ENCODE peak calls at places on chromosomes 1 and 21, in four cellular contexts. P is WTC11, A is GM12878, X is HepG2. V is an unnamed sample.

GRCh38 chr1:93672069-93672468 is 9.6 kb downstream of the BCAR3 start:
- DNase-seq in P (no peak), A (no peak), X (no peak), V (peak)

GRCh38 chr1:19122668-19123067 is 87.4 kb downstream of the UBR4 start:
- DNase-seq in P (no peak), A (no peak), X (no peak), V (no peak)

GRCh38 chr1:33383974-33384767 is 46.7 kb downstream of the PHC2 start:
- DNase-seq in P (no peak), A (no peak), X (no peak), V (no peak)

GRCh38 chr1:162951553-162952315 is 90.8 kb upstream of the CCDC190 start:
- DNase-seq in P (no peak), A (peak), X (no peak), V (no peak)

GRCh38 chr1:70079546-70079945 is 125.8 kb downstream of the LRRC40 start:
- DNase-seq in P (no peak), A (no peak), X (no peak), V (no peak)

GRCh38 chr1:30327370-30328099 is 395.9 kb downstream of the MATN1 start:
- DNase-seq in P (no peak), A (no peak), X (no peak), V (no peak)

GRCh38 chr1:27970401-27970800 is 10.6 kb downstream of the XKR8 start:
- DNase-seq in P (no peak), A (no peak), X (no peak), V (no peak)

GRCh38 chr1:59180715-59181114 is 116.2 kb upstream of the FGGY start:
- DNase-seq in P (no peak), A (no peak), X (no peak), V (no peak)

GRCh38 chr21:30986966-30987365 is 51.3 kb downstream of the KRTAP19-8 start:
- DNase-seq in P (no peak), A (no peak), X (no peak), V (no peak)

GRCh38 chr1:26282694-26283019 is 2.8 kb downstream of the SH3BGRL3 start:
- DNase-seq in P (no peak), A (no peak), X (no peak), V (no peak)

GRCh38 chr1:10728595-10729410 is 67.6 kb downstream of the CASZ1 start:
- DNase-seq in P (no peak), A (no peak), X (no peak), V (no peak)

GRCh38 chr1:210292276-210292851 is 36.3 kb upstream of the HHAT start:
- DNase-seq in P (peak), A (no peak), X (no peak), V (peak)

GRCh38 chr1:36846366-36846765 is 187.9 kb downstream of the GRIK3 start:
- DNase-seq in P (peak), A (no peak), X (no peak), V (no peak)

GRCh38 chr1:212315907-212316306 is 30.7 kb downstream of the PPP2R5A start:
- DNase-seq in P (peak), A (no peak), X (peak), V (no peak)

GRCh38 chr21:39720126-39720778 is 24.7 kb upstream of the IGSF5 start:
- DNase-seq in P (no peak), A (no peak), X (no peak), V (no peak)

GRCh38 chr1:38962560-38962959 is 20.9 kb upstream of the RHBDL2 start:
- DNase-seq in P (no peak), A (no peak), X (peak), V (no peak)

GRCh38 chr1:155125946-155126493 is 1.7 kb upstream of the EFNA1 start:
- DNase-seq in P (peak), A (no peak), X (peak), V (peak)

GRCh38 chr1:1334835-1335234 is 3.8 kb downstream of the TAS1R3 start:
- DNase-seq in P (peak), A (no peak), X (no peak), V (no peak)

GRCh38 chr1:182615468-182616129 is 11.4 kb upstream of the RGS16 start:
- DNase-seq in P (peak), A (no peak), X (no peak), V (no peak)

GRCh38 chr1:54069792-54070548 is 16.6 kb downstream of the TCEANC2 start:
- DNase-seq in P (no peak), A (no peak), X (peak), V (peak)

GRCh38 chr1:10020668-10021067 is 12.1 kb upstream of the UBE4B start:
- DNase-seq in P (no peak), A (no peak), X (no peak), V (no peak)

GRCh38 chr1:17886838-17887441 is 131.8 kb downstream of the ACTL8 start:
- DNase-seq in P (no peak), A (no peak), X (no peak), V (no peak)

DNA sequence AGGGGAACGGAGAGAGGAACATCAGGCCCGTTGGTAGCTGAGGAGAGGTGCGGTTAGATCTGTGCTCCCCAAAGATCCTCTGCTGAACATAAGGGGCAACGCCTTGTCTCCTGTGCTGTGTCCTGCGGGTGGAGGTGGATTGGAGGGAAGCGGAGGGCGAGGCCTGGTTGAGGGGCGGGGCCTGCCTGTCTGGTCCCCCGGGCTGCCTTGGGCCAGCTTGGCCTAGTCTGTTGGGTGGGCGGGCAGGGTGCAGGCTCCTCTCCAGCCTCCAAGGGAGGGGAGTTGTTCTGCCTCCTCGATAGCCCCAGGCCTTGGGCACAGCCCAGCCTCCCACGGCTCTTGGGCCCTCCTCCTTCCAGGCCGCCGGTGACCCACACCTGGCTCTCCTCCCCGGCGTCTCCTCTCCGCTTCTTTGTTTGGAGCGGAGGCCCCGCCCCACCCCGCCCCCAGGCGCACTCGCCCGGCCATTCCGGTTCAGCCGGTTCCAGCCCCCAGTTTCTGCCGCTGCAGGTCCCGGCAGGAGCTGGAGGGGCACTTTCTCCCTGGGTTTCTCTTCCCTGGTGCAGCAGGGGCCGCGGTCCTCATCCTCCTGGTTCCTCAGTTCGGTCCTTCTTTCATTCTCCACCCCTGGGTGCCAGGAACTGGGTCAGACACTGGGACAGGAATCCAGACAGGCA is 19.4 kb downstream of the PTPRF start:
- DNase-seq in P (peak), A (no peak), X (no peak), V (peak)
- TF ChIP-seq NR2C2 in P (no peak), A (no peak), X (no peak), V (no peak)

GRCh38 chr1:151834239-151834638 is 2.6 kb upstream of the RORC start:
- DNase-seq in P (no peak), A (no peak), X (peak), V (no peak)
- TF ChIP-seq NR2C2 in P (no peak), A (no peak), X (peak), V (no peak)

DNA sequence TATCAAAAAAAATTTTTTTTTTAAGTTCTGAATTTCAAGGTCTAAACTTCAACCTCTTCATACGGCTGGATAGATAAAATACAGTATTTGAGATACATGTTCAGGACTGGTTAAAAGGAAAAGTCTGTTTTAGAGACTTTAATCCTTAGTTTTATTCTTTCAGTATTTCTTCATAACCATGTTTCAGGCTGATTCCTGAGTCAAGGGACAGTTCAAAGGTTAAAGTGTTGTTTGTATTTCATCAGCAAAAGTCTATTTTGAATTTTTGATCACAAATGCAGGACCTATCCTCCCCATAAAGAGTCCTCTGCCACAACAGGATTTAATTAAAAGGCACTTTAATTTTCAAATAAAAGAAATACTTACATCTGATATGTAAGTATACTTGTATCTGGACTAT is 53.5 kb downstream of the SELENOF start:
- DNase-seq in P (no peak), A (no peak), X (peak), V (no peak)
- TF ChIP-seq NR2C2 in P (no peak), A (no peak), X (peak), V (no peak)

GRCh38 chr1:75125161-75125681 is 9.0 kb upstream of the LHX8 start:
- DNase-seq in P (no peak), A (no peak), X (no peak), V (no peak)
- TF ChIP-seq NR2C2 in P (no peak), A (no peak), X (no peak), V (no peak)

DNA sequence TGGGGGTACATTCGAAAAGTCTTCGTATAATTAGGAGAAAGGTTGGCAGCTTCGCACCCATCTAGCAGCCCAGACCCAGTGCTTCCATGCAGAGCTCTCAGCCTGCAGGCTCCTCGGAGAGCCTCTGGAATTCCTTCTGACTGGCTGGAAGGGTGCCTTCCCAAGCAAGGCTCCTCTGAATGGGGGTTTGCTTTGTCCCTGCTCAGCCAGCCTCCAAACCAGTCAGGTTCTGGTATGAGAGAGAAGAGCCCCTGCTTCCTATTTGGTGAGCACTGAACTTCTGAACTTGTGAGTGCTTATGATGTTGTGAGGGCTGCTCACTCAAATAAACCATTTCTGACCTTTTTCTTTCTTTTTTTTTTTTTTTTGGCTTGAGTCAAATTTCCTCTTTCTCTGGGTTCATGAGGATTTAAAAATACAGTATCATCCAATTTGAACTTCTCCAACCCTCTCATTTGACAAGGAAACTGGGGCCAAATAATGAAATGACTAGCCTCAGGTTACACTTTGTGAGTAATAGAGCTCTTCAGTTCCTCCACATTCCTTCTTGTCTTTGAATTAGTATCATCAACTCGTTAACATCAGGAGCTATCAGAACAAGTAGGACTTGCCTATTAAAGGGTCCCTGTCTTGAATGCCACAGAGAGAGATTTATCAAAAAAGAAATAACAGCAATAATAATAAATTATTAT is 39.6 kb downstream of the GFI1 start:
- DNase-seq in P (peak), A (no peak), X (no peak), V (no peak)
- TF ChIP-seq NR2C2 in P (no peak), A (no peak), X (no peak), V (no peak)

GRCh38 chr1:62321438-62321837 is 2.2 kb upstream of the KANK4 start:
- DNase-seq in P (no peak), A (no peak), X (no peak), V (no peak)
- TF ChIP-seq NR2C2 in P (no peak), A (no peak), X (no peak), V (no peak)

DNA sequence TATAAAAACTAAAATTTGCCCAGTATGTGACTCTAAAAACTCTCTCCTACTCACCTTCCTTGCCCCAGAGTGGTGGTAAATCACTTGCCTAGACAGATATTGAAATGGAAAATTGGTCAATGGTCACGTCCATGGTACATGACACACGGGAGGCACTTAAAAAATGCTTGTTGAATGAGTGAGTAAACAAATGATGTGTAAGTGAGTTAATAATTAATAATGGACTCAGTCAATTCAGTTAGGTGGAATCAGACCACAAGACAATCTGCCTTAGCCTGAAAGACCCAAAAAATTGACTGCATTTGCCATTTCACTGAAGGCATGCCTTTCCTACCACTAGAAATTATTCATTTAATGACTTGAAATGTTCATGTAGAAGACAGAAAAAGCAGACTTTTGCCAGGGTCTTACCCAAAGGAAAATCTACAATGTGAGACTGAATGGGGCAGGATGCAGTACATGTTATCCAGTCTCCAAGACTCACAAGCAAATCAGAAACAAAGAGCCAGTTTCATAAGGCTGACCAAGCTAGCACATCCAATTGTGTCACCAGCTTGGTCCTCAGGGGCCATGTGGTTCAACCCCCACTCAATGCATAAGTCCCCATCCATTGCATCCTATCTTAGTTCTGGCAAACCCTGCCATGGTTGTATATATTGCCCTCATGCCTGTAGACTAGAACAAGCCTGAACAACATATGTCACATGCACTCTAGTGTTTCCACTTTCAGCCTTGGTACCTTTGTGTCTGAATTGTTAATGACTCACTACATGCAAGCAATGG is 73.6 kb downstream of the TBX15 start:
- DNase-seq in P (no peak), A (peak), X (peak), V (no peak)
- TF ChIP-seq NR2C2 in P (no peak), A (no peak), X (no peak), V (no peak)

DNA sequence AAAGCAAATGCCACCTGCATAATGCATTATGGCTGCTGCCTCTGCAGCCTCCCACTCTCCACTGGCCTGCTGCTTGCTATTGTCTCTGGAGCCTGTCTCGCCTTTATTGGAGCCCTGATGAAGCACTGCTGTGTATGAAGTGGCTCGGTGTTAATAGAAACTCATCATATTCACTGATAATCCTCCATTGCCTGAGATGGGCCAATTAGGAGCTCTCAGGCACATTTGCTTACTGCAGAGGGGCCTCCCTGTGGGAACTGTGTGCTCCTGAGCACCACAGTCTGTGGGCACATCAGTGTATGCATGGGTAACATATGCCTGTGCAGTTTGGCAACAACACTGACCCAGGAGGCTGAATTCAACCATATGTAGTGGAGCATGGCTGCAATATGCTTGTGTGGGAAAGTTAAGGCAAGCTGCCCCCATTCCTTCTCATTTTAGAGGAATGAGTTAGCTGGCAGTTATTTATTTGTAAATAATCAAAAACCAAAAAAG is 11.7 kb upstream of the FMOD start:
- DNase-seq in P (no peak), A (no peak), X (no peak), V (no peak)
- TF ChIP-seq NR2C2 in P (no peak), A (no peak), X (no peak), V (no peak)

DNA sequence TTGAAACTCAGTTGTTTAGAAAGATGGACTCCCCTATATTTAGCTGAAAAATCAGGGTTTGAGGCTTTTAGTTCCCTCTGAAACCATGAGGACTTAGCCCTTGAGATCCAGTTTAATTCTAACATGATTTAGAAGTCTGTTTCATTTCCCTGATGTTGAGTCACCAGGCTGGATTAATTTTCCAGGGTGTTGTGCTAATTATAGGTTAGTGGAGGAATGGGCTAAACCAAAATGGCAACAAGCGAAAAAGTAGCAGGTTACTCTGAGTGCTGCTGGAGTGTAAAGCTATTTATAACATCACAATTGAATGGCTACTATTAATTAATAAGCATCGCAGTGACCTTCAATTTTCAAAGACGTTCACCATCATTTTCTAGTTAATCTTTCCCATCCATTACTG is 15.5 kb upstream of the USP24 start:
- DNase-seq in P (no peak), A (no peak), X (no peak), V (no peak)
- TF ChIP-seq NR2C2 in P (no peak), A (no peak), X (no peak), V (no peak)